ENCODE peak calls at places on chromosomes 16 and 17, in four cellular contexts. One of them, this sample, is unnamed.

GRCh38 chr17:58245428-58246103 is 7.2 kb downstream of the LPO start:
- DNase-seq in SJSA1: peak; percentile 33
- DNase-seq in anterior cingulate cortex: no peak
- DNase-seq in fibroblast of the conjunctiva: no peak
- DNase-seq in this sample: no peak

GRCh38 chr16:28933176-28933575 is 1.4 kb downstream of the CD19 start:
- DNase-seq in SJSA1: no peak
- DNase-seq in fibroblast of the conjunctiva: no peak
- DNase-seq in anterior cingulate cortex: no peak
- DNase-seq in this sample: no peak

GRCh38 chr16:23008041-23008440 is 141.2 kb downstream of the USP31 start:
- DNase-seq in anterior cingulate cortex: no peak
- DNase-seq in fibroblast of the conjunctiva: no peak
- DNase-seq in SJSA1: no peak
- DNase-seq in this sample: no peak

GRCh38 chr16:88064011-88064888 is 113.0 kb downstream of the BANP start:
- DNase-seq in fibroblast of the conjunctiva: no peak
- DNase-seq in anterior cingulate cortex: no peak
- DNase-seq in SJSA1: no peak
- DNase-seq in this sample: no peak

GRCh38 chr17:1485748-1486376 is 6.6 kb downstream of the MYO1C start:
- DNase-seq in fibroblast of the conjunctiva: no peak
- DNase-seq in SJSA1: peak; percentile 82
- DNase-seq in anterior cingulate cortex: no peak
- DNase-seq in this sample: peak; percentile 14

GRCh38 chr16:12016166-12016947 is 39.8 kb downstream of the SNX29 start:
- DNase-seq in SJSA1: no peak
- DNase-seq in anterior cingulate cortex: no peak
- DNase-seq in fibroblast of the conjunctiva: no peak
- DNase-seq in this sample: no peak

GRCh38 chr16:54056921-54057320 is 229.7 kb downstream of the IRX3 start:
- DNase-seq in anterior cingulate cortex: no peak
- DNase-seq in fibroblast of the conjunctiva: no peak
- DNase-seq in SJSA1: no peak
- DNase-seq in this sample: no peak

GRCh38 chr17:46818929-46819859 is 702 bp upstream of the WNT3 start:
- DNase-seq in SJSA1: no peak
- DNase-seq in fibroblast of the conjunctiva: no peak
- DNase-seq in anterior cingulate cortex: no peak
- DNase-seq in this sample: no peak

GRCh38 chr16:3999479-3999868 is 116.8 kb downstream of the ADCY9 start:
- DNase-seq in fibroblast of the conjunctiva: peak; percentile 77
- DNase-seq in anterior cingulate cortex: no peak
- DNase-seq in SJSA1: no peak
- DNase-seq in this sample: no peak

GRCh38 chr17:50102164-50102991 is 7.2 kb downstream of the PDK2 start:
- DNase-seq in fibroblast of the conjunctiva: no peak
- DNase-seq in anterior cingulate cortex: no peak
- DNase-seq in SJSA1: no peak
- DNase-seq in this sample: no peak

GRCh38 chr17:4566785-4567184 is 6.4 kb upstream of the GGT6 start:
- DNase-seq in SJSA1: no peak
- DNase-seq in anterior cingulate cortex: no peak
- DNase-seq in fibroblast of the conjunctiva: peak; percentile 24
- DNase-seq in this sample: peak; percentile 12

GRCh38 chr16:89006036-89006752 is 29.2 kb upstream of the CBFA2T3 start:
- DNase-seq in SJSA1: no peak
- DNase-seq in anterior cingulate cortex: no peak
- DNase-seq in fibroblast of the conjunctiva: no peak
- DNase-seq in this sample: no peak

GRCh38 chr17:69729937-69730336 is 315.4 kb downstream of the MAP2K6 start:
- DNase-seq in fibroblast of the conjunctiva: no peak
- DNase-seq in anterior cingulate cortex: no peak
- DNase-seq in SJSA1: no peak
- DNase-seq in this sample: no peak